ENCODE peak calls at places on chromosome 14, in four cellular contexts. H, V, O and K are unnamed samples.
A peak's percentile ranks its signal among the peaks of the same experiment; 100 is the strongest.

GRCh38 chr14:33484264-33484663 is 466.6 kb downstream of the EGLN3 start:
- DNase-seq in H (peak; percentile 26), V (no peak), O (no peak), K (no peak)

GRCh38 chr14:54457609-54457996 is 16.4 kb upstream of the CNIH1 start:
- DNase-seq in H (no peak), V (no peak), O (no peak), K (no peak)

GRCh38 chr14:103146141-103146709 is 23.0 kb downstream of the TNFAIP2 start:
- DNase-seq in H (no peak), V (no peak), O (no peak), K (no peak)

GRCh38 chr14:71686677-71687076 is 245.6 kb upstream of the RGS6 start:
- DNase-seq in H (no peak), V (no peak), O (no peak), K (no peak)

GRCh38 chr14:38992067-38992835 is 110.8 kb downstream of the SEC23A start:
- DNase-seq in H (no peak), V (no peak), O (no peak), K (no peak)

GRCh38 chr14:63897706-63898105 is 44.9 kb downstream of the SYNE2 start:
- DNase-seq in H (no peak), V (no peak), O (no peak), K (no peak)

GRCh38 chr14:50040401-50040775 is 76.0 kb downstream of the VCPKMT start:
- DNase-seq in H (no peak), V (no peak), O (no peak), K (no peak)

GRCh38 chr14:95156153-95156764 is 1.1 kb downstream of the DICER1 start:
- DNase-seq in H (peak; percentile 7), V (no peak), O (no peak), K (no peak)

GRCh38 chr14:54291491-54292191 is 105.2 kb upstream of the CDKN3 start:
- DNase-seq in H (no peak), V (no peak), O (no peak), K (no peak)

GRCh38 chr14:92726933-92727262 is 21.5 kb downstream of the LGMN start:
- DNase-seq in H (no peak), V (no peak), O (no peak), K (no peak)

GRCh38 chr14:29712586-29712985 is 215.1 kb downstream of the PRKD1 start:
- DNase-seq in H (no peak), V (no peak), O (no peak), K (no peak)

GRCh38 chr14:105503918-105504692 is 13.1 kb downstream of the TEDC1 start:
- DNase-seq in H (no peak), V (no peak), O (no peak), K (peak; percentile 41)

DNA sequence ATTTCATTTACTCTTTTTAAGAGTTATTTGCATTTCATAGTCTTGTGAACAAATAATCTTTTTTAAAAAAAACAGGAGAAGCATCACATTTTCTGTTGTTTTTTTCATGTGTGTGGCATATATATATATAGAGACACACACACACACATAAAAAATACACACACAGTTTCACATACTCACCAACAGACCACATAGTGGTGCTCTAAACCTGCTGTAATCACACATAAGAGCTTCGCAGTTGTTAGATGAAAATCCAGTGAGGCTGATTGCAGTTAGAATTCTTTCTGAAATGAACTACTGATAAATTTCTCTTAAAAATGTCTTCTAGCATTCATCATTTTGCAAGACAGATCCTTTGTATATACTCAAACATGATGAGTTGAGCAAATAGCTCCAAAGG is 434.2 kb upstream of the STXBP6 start:
- DNase-seq in H (no peak), V (no peak), O (no peak), K (no peak)
- TF ChIP-seq USF1 in H (no peak), V (no peak), O (no peak), K (no peak)

DNA sequence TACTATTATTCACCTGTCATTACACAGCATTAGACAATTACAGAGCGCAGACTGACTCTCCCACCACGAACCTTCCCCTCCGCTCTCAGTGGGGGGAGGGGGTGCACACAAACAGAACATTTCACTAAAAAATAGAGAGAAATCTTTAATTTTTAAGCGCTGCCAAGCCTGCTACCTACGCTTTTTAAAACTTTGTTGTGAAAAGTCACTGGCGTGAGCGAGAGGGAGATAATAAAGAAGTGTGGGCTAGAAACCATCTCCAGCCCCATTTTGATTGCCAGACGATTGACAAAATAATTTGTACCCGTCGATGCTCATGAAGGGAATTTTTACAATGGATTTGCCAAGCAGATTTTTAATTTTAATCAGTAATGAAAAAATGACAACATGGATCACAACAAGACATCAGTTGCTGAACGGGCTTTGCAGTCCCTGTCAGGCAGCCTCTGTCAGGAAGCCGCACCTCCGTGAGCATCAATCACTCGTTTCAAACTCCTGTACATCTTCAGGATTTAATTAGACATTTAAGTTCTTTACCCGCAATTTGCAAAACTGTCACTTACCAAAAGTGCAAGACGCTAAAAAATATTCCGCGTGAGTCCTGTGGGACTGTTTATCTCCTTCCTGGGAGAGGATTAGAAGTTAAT is 209.1 kb downstream of the BCL11B start:
- DNase-seq in H (no peak), V (no peak), O (no peak), K (no peak)
- TF ChIP-seq USF1 in H (no peak), V (no peak), O (no peak), K (no peak)

GRCh38 chr14:57847096-57847495 is 18.8 kb downstream of the SLC35F4 start:
- DNase-seq in H (no peak), V (no peak), O (no peak), K (no peak)

GRCh38 chr14:57848353-57848752 is 17.5 kb downstream of the SLC35F4 start:
- DNase-seq in H (no peak), V (no peak), O (no peak), K (no peak)

GRCh38 chr14:57846631-57847030 is 19.3 kb downstream of the SLC35F4 start:
- DNase-seq in H (no peak), V (no peak), O (no peak), K (no peak)

GRCh38 chr14:57848786-57849185 is 17.1 kb downstream of the SLC35F4 start:
- DNase-seq in H (no peak), V (no peak), O (no peak), K (no peak)

GRCh38 chr14:57845802-57846531 is 19.9 kb downstream of the SLC35F4 start:
- DNase-seq in H (no peak), V (no peak), O (no peak), K (no peak)
- TF ChIP-seq USF1 in H (no peak), V (no peak), O (no peak), K (no peak)

DNA sequence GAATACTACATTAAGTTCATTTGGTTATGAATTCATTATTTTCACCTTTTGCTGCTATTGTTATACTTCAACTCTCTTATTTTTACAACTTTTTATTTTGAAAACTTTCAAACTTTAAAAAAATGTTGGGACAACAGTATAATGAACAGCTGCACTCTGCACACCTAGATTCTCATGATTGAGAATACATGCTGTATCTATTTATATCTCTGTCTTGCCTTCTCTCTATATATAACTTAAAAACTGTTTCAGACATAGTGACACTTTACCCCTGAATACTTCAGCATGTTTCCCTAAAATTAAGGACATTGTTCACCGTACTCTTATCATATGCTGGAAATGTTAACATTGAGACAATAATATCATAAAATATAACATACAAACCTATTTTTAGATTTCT is 237.1 kb downstream of the GPHN start:
- DNase-seq in H (no peak), V (no peak), O (no peak), K (no peak)
- TF ChIP-seq USF1 in H (no peak), V (no peak), O (no peak), K (no peak)

GRCh38 chr14:23177181-23177580 is 6.3 kb downstream of the SLC7A8 start:
- DNase-seq in H (no peak), V (no peak), O (no peak), K (no peak)
- TF ChIP-seq USF1 in H (no peak), V (no peak), O (no peak), K (no peak)